ENCODE peak calls at places on chromosomes 16 and 17, in ten cellular contexts. G, W, X, A, E, R, C, N, O and L are unnamed samples.

GRCh38 chr16:72590179-72590937 is 418.4 kb upstream of the PMFBP1 start:
- DNase-seq in G (no peak), W (no peak), X (no peak), A (no peak), E (no peak), R (no peak), C (no peak), N (no peak), O (no peak), L (no peak)

GRCh38 chr17:1898872-1899271 is 69.1 kb downstream of the RPA1 start:
- DNase-seq in G (no peak), W (no peak), X (no peak), A (no peak), E (no peak), R (no peak), C (no peak), N (no peak), O (no peak), L (no peak)

GRCh38 chr16:57314161-57314785 is 29.8 kb upstream of the PLLP start:
- DNase-seq in G (no peak), W (no peak), X (no peak), A (no peak), E (no peak), R (no peak), C (no peak), N (no peak), O (no peak), L (no peak)

GRCh38 chr17:45332989-45333701 is 16.3 kb upstream of the MAP3K14 start:
- DNase-seq in G (no peak), W (peak), X (peak), A (no peak), E (no peak), R (no peak), C (peak), N (no peak), O (no peak), L (no peak)

GRCh38 chr17:260031-260791 is 78.8 kb upstream of the DOC2B start:
- DNase-seq in G (no peak), W (no peak), X (no peak), A (no peak), E (no peak), R (no peak), C (peak), N (no peak), O (no peak), L (no peak)

GRCh38 chr17:59234631-59235030 is 14.3 kb downstream of the GDPD1 start:
- DNase-seq in G (no peak), W (no peak), X (no peak), A (no peak), E (no peak), R (no peak), C (no peak), N (no peak), O (no peak), L (no peak)

GRCh38 chr17:66777689-66778225 is 57.2 kb upstream of the CACNG5 start:
- DNase-seq in G (no peak), W (no peak), X (peak), A (no peak), E (no peak), R (no peak), C (peak), N (no peak), O (no peak), L (no peak)

GRCh38 chr17:39607851-39608130 is at the start of gene NEUROD2:
- DNase-seq in G (peak), W (no peak), X (no peak), A (no peak), E (no peak), R (no peak), C (no peak), N (no peak), O (no peak), L (peak)

GRCh38 chr16:5175263-5175662 is 77.7 kb upstream of the EEF2KMT start:
- DNase-seq in G (no peak), W (peak), X (no peak), A (no peak), E (no peak), R (no peak), C (no peak), N (no peak), O (no peak), L (peak)

GRCh38 chr17:58532555-58532951 is 18.1 kb upstream of the MTMR4 start:
- DNase-seq in G (no peak), W (no peak), X (no peak), A (no peak), E (no peak), R (no peak), C (peak), N (no peak), O (no peak), L (no peak)

GRCh38 chr17:82250868-82251500 is 22.1 kb downstream of the SLC16A3 start:
- DNase-seq in G (no peak), W (no peak), X (no peak), A (no peak), E (no peak), R (no peak), C (no peak), N (no peak), O (no peak), L (no peak)